ENCODE peak calls at places on chromosomes 1 and 21, in ten cellular contexts. M is psoas muscle, D is Peyer's patch, B is thoracic aorta, W is endodermal cell, F is A673, T is brain microvascular endothelial cell, N is OCI-LY7, S is mammary epithelial cell, R is IMR-90. Z is an unnamed sample. For H3K36me3, the result is how much of the 10 kb centered on the place peaks cover.

GRCh38 chr1:1360511-1361169 is 2.3 kb upstream of the MXRA8 start:
- DNase-seq in N (no peak), F (no peak), R (peak), T (peak), D (no peak), B (peak), M (peak), S (peak), W (peak), Z (peak)

GRCh38 chr1:12614402-12615165 is 3.4 kb downstream of the DHRS3 start:
- DNase-seq in M (no peak), R (no peak), W (no peak), D (no peak), T (no peak), B (no peak), S (no peak), N (no peak), F (no peak), Z (no peak)

GRCh38 chr1:85308837-85309350 is 32.5 kb upstream of the BCL10 start:
- DNase-seq in F (no peak), W (no peak), M (no peak), S (no peak), B (no peak), D (no peak), T (no peak), N (no peak), R (no peak), Z (no peak)

GRCh38 chr1:179127163-179127895 is 45.5 kb downstream of the TOR3A start:
- DNase-seq in M (no peak), T (no peak), W (no peak), B (no peak), N (no peak), D (no peak), F (no peak), S (no peak), R (peak), Z (no peak)

GRCh38 chr1:51192213-51192843 is 43.7 kb upstream of the RNF11 start:
- DNase-seq in B (peak), S (peak), W (peak), F (peak), N (peak), D (peak), M (peak), T (peak), R (peak), Z (peak)

GRCh38 chr1:57061369-57061768 is 95.6 kb upstream of the C8B start:
- DNase-seq in W (no peak), R (peak), S (no peak), F (no peak), T (no peak), M (no peak), N (no peak), B (no peak), D (no peak), Z (no peak)

GRCh38 chr1:153959454-153959853 is 1.0 kb upstream of the CRTC2 start:
- DNase-seq in B (no peak), M (no peak), F (no peak), R (no peak), N (no peak), W (peak), T (no peak), D (no peak), S (no peak), Z (no peak)

GRCh38 chr1:180917306-180918065 is 4.8 kb downstream of the KIAA1614 start:
- DNase-seq in R (peak), W (peak), M (no peak), S (no peak), F (peak), B (no peak), N (no peak), D (no peak), T (peak), Z (no peak)

GRCh38 chr1:65148548-65149390 is 766 bp downstream of the AK4 start:
- DNase-seq in T (no peak), D (no peak), B (no peak), N (peak), M (peak), W (peak), F (peak), S (peak), R (peak), Z (peak)

GRCh38 chr1:27416387-27417111 is 24.1 kb downstream of the GPR3 start:
- DNase-seq in D (peak), B (no peak), N (peak), W (peak), S (peak), R (peak), M (no peak), F (peak), T (peak), Z (no peak)

GRCh38 chr1:110339427-110340206 is 440 bp downstream of the RBM15 start:
- DNase-seq in F (peak), W (peak), T (peak), N (peak), M (peak), D (peak), R (peak), B (peak), S (no peak), Z (peak)

GRCh38 chr1:24119859-24120756 is 8.2 kb upstream of the MYOM3 start:
- DNase-seq in S (peak), F (no peak), W (no peak), T (no peak), M (no peak), N (no peak), R (peak), B (no peak), D (no peak), Z (peak)

GRCh38 chr1:216926681-216927080 is 203.5 kb upstream of the ESRRG start:
- DNase-seq in R (no peak), M (no peak), S (no peak), T (no peak), W (no peak), B (no peak), D (no peak), F (no peak), N (no peak), Z (no peak)

GRCh38 chr1:40210514-40211204 is 37.1 kb upstream of the TMCO2 start:
- DNase-seq in T (no peak), S (no peak), M (no peak), B (no peak), D (no peak), R (no peak), F (no peak), W (no peak), N (no peak), Z (no peak)

GRCh38 chr1:145805057-145805456 is 18.8 kb downstream of the RNF115 start:
- DNase-seq in T (no peak), B (no peak), M (no peak), D (no peak), N (no peak), S (no peak), R (peak), W (no peak), F (no peak), Z (no peak)

GRCh38 chr1:15423355-15424077 is 13.8 kb downstream of the EFHD2 start:
- DNase-seq in T (no peak), W (no peak), F (no peak), R (no peak), N (no peak), D (no peak), B (no peak), S (no peak), M (no peak), Z (no peak)

GRCh38 chr1:160251687-160252526 is 10.4 kb downstream of the DCAF8 start:
- DNase-seq in M (peak), W (peak), D (peak), S (peak), T (peak), N (peak), F (peak), B (peak), R (peak), Z (peak)

GRCh38 chr1:77966291-77966690 is 12.6 kb downstream of the FUBP1 start:
- DNase-seq in T (no peak), M (no peak), R (no peak), F (no peak), W (no peak), B (no peak), N (no peak), D (no peak), S (no peak), Z (no peak)

GRCh38 chr1:7290971-7291970 is 479.8 kb upstream of the VAMP3 start:
- DNase-seq in F (peak), S (peak), W (peak), B (no peak), R (peak), N (no peak), T (peak), M (peak), D (no peak), Z (peak)

GRCh38 chr21:33231526-33231925 is 1.8 kb downstream of the IFNAR2 start:
- DNase-seq in R (no peak), D (no peak), M (no peak), N (no peak), F (no peak), S (no peak), B (no peak), T (no peak), W (no peak), Z (no peak)

GRCh38 chr1:30515746-30516504 is 207.5 kb downstream of the MATN1 start:
- DNase-seq in S (no peak), T (no peak), W (peak), M (no peak), D (peak), R (no peak), F (peak), B (no peak), N (no peak), Z (no peak)

GRCh38 chr1:192739476-192740184 is 69.2 kb upstream of the RGS2 start:
- DNase-seq in B (no peak), D (no peak), R (no peak), W (no peak), F (no peak), S (no peak), T (no peak), M (no peak), N (no peak), Z (no peak)

GRCh38 chr1:209232759-209233158 is 350.8 kb upstream of the CAMK1G start:
- DNase-seq in D (no peak), W (no peak), T (no peak), S (no peak), F (no peak), R (no peak), M (no peak), B (no peak), N (no peak), Z (no peak)

GRCh38 chr1:53340660-53341520 is 13.0 kb upstream of the LRP8 start:
- DNase-seq in S (peak), M (no peak), N (no peak), F (no peak), R (no peak), D (no peak), T (no peak), B (no peak), W (peak), Z (no peak)

GRCh38 chr1:44421374-44422028 is 16.4 kb downstream of the RNF220 start:
- DNase-seq in M (no peak), B (no peak), N (no peak), W (no peak), R (no peak), S (no peak), D (no peak), T (no peak), F (no peak), Z (no peak)

GRCh38 chr1:44416408-44416807 is 11.4 kb downstream of the RNF220 start:
- DNase-seq in M (no peak), B (no peak), R (no peak), W (no peak), D (no peak), T (no peak), S (no peak), N (no peak), F (no peak), Z (no peak)

GRCh38 chr1:44417351-44418021 is 12.4 kb downstream of the RNF220 start:
- DNase-seq in T (peak), S (no peak), B (no peak), N (no peak), R (no peak), F (no peak), D (no peak), M (no peak), W (peak), Z (peak)

GRCh38 chr1:44420535-44420934 is 15.5 kb downstream of the RNF220 start:
- DNase-seq in R (no peak), D (no peak), S (no peak), B (no peak), F (no peak), M (no peak), N (no peak), T (no peak), W (no peak), Z (no peak)

DNA sequence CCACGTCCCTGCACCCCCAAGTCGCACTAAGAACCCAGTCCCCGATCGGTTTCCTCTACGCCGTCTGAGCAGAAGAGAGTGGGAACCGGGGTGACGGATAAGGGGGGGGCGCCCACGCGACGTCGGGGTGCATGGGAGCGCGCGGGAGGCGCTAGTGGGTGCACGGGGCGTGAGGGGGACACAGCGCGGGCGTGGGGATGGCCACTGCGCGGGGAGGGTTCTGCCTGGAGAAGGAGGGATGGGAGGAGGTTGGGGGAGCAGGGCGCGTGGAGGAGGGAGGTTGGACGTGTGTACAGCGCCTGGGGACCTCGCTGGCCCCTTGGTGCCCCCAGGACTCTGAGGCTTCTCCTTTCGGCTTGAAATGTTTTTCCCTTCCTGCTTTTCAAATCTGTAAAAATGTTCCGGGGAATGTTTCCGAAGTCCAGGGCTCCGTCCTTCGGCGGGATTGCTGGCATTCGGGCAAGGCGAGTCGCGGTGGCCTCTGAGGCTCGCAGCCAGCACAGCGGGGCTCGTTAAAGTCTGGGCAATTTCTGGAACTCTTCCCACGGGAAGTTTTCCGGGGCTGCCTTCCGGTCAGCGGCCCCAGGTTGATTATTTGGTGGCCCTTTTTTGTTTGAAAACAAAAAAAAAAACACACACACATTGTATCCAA is 13.1 kb downstream of the RNF220 start:
- DNase-seq in M (no peak), N (no peak), S (no peak), D (no peak), W (peak), F (no peak), B (no peak), T (no peak), R (no peak), Z (no peak)
- H3K4me3 ChIP-seq in M (peak), N (no peak), S (no peak), D (peak), W (peak), F (no peak), B (peak), T (no peak), R (no peak), Z (peak)

GRCh38 chr1:245155186-245156040 is 628 bp downstream of the KIF26B start:
- DNase-seq in R (peak), D (no peak), M (no peak), B (no peak), T (no peak), S (peak), F (peak), W (peak), N (no peak), Z (no peak)
- TF ChIP-seq CTCF in R (no peak), D (no peak), M (no peak), B (no peak), T (peak), S (no peak), F (peak), W (peak), N (no peak), Z (no peak)

DNA sequence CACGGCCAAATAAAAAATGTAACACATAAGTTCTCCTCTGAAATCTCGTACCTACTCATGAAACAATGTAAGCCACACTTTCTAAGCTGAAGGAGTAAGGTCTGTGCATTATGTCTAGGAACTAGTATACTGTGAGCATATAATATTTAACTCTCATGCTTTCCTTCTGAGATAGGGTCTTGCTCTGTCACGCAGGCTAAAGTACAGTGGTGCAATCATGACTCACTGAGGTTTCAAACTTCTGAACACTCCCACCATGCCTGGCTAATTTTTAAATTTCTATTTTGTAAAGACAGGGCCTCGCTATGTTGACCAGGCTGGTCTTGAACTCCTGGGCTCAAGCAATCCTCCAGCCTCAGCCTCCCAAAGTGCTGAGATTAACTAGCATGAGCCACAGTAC is 71.3 kb downstream of the AHCTF1 start:
- DNase-seq in W (no peak), M (no peak), T (peak), B (no peak), S (no peak), D (no peak), R (peak), F (no peak), N (no peak), Z (no peak)
- H3K36me3 ChIP-seq in W (half or more), M (half or more), T (under half), B (under half), S (under half), D (under half), R (under half), F (half or more), N (half or more), Z (half or more)

GRCh38 chr1:21325231-21325718 is 35.0 kb upstream of the ECE1 start:
- DNase-seq in N (peak), T (no peak), W (no peak), M (no peak), B (no peak), F (no peak), D (peak), R (no peak), S (peak), Z (no peak)
- H3K4me3 ChIP-seq in N (peak), T (no peak), W (no peak), M (no peak), B (peak), F (no peak), D (no peak), R (no peak), S (no peak), Z (peak)

GRCh38 chr1:222387020-222387816 is 160.7 kb downstream of the HHIPL2 start:
- DNase-seq in W (peak), B (no peak), S (no peak), M (no peak), R (no peak), N (no peak), F (no peak), D (no peak), T (no peak), Z (no peak)
- TF ChIP-seq CTCF in W (peak), B (no peak), S (peak), M (no peak), R (peak), N (peak), F (peak), D (no peak), T (peak), Z (no peak)

DNA sequence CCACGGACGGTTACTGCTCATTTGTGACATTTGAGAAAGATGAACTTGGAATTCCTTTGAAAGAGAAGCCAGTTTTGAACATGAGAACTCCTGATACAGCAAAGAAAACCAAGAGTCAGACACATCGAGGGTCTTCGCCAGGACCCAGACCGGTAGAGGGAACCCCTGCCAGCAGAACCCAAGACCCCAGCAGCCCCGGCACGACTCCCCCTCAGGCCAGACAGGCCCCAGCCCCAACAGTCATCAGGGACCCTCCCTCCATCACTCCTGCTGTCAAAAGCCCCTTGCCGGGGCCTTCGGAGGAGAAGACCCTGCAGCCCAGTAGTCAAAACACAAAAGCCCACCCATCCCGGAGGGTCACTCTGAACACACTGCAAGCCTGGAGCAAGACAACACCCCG is 27.7 kb downstream of the CHAF1B start:
- DNase-seq in N (no peak), T (no peak), M (no peak), S (no peak), R (no peak), W (no peak), F (no peak), B (no peak), D (no peak), Z (no peak)
- H3K36me3 ChIP-seq in N (half or more), T (under half), M (half or more), S (under half), R (under half), W (under half), F (half or more), B (under half), D (under half), Z (under half)

DNA sequence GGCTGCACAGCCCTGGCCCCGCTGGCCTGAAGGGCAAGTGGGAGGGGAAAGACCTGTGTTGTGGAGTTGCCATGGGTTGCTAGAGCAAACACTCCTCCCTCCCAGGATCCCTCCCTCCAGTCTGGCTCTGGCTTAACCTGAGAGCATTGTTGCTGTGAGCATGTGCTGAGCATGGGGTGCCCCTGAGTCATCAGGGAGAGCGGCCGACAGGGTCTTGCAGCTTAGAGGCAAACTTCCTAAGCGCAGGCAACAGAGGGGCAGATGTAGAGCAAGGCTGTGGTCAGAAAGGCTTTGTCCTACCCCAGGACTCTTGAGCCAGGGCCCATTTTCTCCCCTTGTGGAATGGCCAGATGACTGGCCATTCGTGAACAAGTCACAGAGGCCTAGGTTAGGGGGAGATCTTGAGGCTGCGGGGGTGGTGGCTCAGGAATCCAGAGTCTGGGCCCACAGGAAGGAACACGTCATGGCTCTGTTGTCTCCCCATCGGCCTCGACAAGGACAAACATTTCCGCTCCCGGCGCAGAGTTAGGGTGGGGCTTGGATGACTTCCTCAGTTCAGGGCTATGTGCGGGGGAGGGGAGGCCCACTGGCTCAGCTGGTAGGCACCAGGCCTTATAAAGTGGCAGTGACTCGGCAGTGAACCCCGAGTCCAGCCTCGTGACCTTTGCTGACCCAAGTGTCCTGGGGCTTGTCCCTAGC is 362 bp upstream of the DYNLT4 start:
- DNase-seq in D (peak), R (peak), T (peak), N (peak), B (peak), F (peak), S (peak), W (peak), M (peak), Z (peak)
- H3K4me3 ChIP-seq in D (peak), R (no peak), T (peak), N (no peak), B (peak), F (no peak), S (no peak), W (no peak), M (peak), Z (peak)

DNA sequence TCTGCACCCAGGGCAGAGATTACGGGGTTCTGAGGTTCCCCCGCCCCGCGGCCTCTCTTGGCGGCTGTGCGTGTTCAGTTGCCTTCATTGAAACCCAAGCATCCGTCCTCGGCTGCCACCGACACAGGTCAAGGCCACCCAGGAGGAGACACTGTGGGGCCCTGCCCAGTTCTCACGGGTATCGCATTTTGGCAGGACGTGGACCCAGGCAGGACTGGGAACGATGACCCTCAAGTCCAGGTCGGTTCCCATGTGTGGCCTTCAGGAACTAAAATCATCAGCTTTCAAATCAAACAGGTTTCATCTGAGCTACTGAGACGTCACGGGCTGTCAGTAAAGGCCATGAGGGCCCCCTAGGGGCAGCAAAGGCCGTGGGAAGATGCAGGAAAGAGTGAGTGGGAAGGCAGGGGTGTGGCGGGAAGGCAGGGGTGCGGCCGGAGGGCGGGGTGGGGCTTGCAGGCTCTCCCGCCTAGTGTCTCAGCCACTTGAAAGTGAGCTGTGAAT is 7.0 kb upstream of the C1orf174 start:
- DNase-seq in F (peak), W (peak), D (no peak), M (no peak), N (peak), B (no peak), T (no peak), S (no peak), R (no peak), Z (no peak)
- TF ChIP-seq CTCF in F (peak), W (peak), D (no peak), M (no peak), N (peak), B (no peak), T (peak), S (no peak), R (no peak), Z (peak)

Z was measured in left ventricle myocardium inferior.